ENCODE peak calls at places on chromosomes 13 and 19, in eight cellular contexts. C, D, J, Q, K, M, U and Z are unnamed samples.

GRCh38 chr19:40713939-40714338 is 2.7 kb downstream of the COQ8B start:
- DNase-seq in C (no peak), D (no peak), J (no peak), Q (no peak), K (no peak), M (no peak), U (no peak), Z (no peak)

GRCh38 chr13:113489171-113489548 is 1.4 kb downstream of the DCUN1D2 start:
- DNase-seq in C (no peak), D (no peak), J (no peak), Q (no peak), K (no peak), M (no peak), U (no peak), Z (no peak)

GRCh38 chr19:12872941-12873890 is 8.0 kb downstream of the DNASE2 start:
- DNase-seq in C (no peak), D (peak), J (peak), Q (peak), K (no peak), M (peak), U (peak), Z (no peak)

GRCh38 chr19:23075031-23075733 is 41.6 kb upstream of the ZNF730 start:
- DNase-seq in C (peak), D (no peak), J (no peak), Q (peak), K (peak), M (peak), U (no peak), Z (no peak)

GRCh38 chr19:28213476-28214082 is 999.4 kb downstream of the UQCRFS1 start:
- DNase-seq in C (no peak), D (no peak), J (no peak), Q (no peak), K (peak), M (no peak), U (no peak), Z (no peak)

GRCh38 chr13:62293081-62293480 is 877.4 kb upstream of the PCDH20 start:
- DNase-seq in C (no peak), D (no peak), J (no peak), Q (no peak), K (no peak), M (peak), U (no peak), Z (no peak)

GRCh38 chr19:54552913-54553310 is 20.7 kb upstream of the LILRA2 start:
- DNase-seq in C (no peak), D (no peak), J (no peak), Q (no peak), K (no peak), M (no peak), U (no peak), Z (no peak)

GRCh38 chr19:7349231-7349591 is 474 bp downstream of the ARHGEF18 start:
- DNase-seq in C (no peak), D (no peak), J (no peak), Q (no peak), K (no peak), M (no peak), U (no peak), Z (no peak)

GRCh38 chr13:20446900-20447299 is 78.8 kb downstream of the CRYL1 start:
- DNase-seq in C (no peak), D (no peak), J (no peak), Q (no peak), K (no peak), M (no peak), U (no peak), Z (no peak)

GRCh38 chr19:56108447-56109195 is 12.5 kb downstream of the ZNF787 start:
- DNase-seq in C (no peak), D (no peak), J (no peak), Q (no peak), K (no peak), M (peak), U (no peak), Z (no peak)

GRCh38 chr13:42041684-42042035 is 6.8 kb upstream of the DGKH start:
- DNase-seq in C (no peak), D (no peak), J (peak), Q (peak), K (peak), M (peak), U (no peak), Z (no peak)

GRCh38 chr13:98169331-98169730 is 7.7 kb downstream of the RNF113B start:
- DNase-seq in C (no peak), D (no peak), J (no peak), Q (no peak), K (no peak), M (no peak), U (no peak), Z (no peak)

GRCh38 chr13:101624981-101625380 is 172.5 kb downstream of the ITGBL1 start:
- DNase-seq in C (no peak), D (peak), J (no peak), Q (no peak), K (no peak), M (no peak), U (no peak), Z (no peak)

GRCh38 chr19:4866595-4867424 is 657 bp downstream of the PLIN3 start:
- DNase-seq in C (no peak), D (peak), J (peak), Q (peak), K (no peak), M (peak), U (no peak), Z (peak)

GRCh38 chr13:50400930-50401553 is 385.8 kb downstream of the KCNRG start:
- DNase-seq in C (peak), D (no peak), J (peak), Q (no peak), K (peak), M (peak), U (peak), Z (no peak)

GRCh38 chr13:109154546-109154945 is 525.1 kb downstream of the MYO16 start:
- DNase-seq in C (no peak), D (no peak), J (no peak), Q (no peak), K (no peak), M (peak), U (no peak), Z (no peak)

GRCh38 chr19:14343286-14343685 is 38.0 kb upstream of the ADGRE5 start:
- DNase-seq in C (no peak), D (no peak), J (no peak), Q (no peak), K (no peak), M (no peak), U (no peak), Z (no peak)

GRCh38 chr13:102913924-102914628 is 68.2 kb downstream of the ERCC5 start:
- DNase-seq in C (no peak), D (no peak), J (no peak), Q (no peak), K (no peak), M (peak), U (no peak), Z (no peak)

GRCh38 chr13:111511805-111512504 is 191.5 kb downstream of the TEX29 start:
- DNase-seq in C (no peak), D (no peak), J (no peak), Q (no peak), K (no peak), M (no peak), U (no peak), Z (no peak)

GRCh38 chr19:35088514-35088913 is 27.1 kb upstream of the FXYD3 start:
- DNase-seq in C (no peak), D (no peak), J (peak), Q (no peak), K (peak), M (peak), U (peak), Z (no peak)

GRCh38 chr13:97223711-97224461 is 1.8 kb downstream of the MBNL2 start:
- DNase-seq in C (peak), D (no peak), J (peak), Q (peak), K (peak), M (peak), U (peak), Z (peak)

GRCh38 chr13:24671367-24672117 is 8.7 kb upstream of the ATP12A start:
- DNase-seq in C (no peak), D (peak), J (peak), Q (no peak), K (peak), M (peak), U (peak), Z (no peak)

GRCh38 chr13:42656136-42656535 is 82.2 kb downstream of the TNFSF11 start:
- DNase-seq in C (no peak), D (no peak), J (no peak), Q (no peak), K (no peak), M (no peak), U (no peak), Z (no peak)

GRCh38 chr19:17109962-17110598 is 34.5 kb downstream of the MYO9B start:
- DNase-seq in C (peak), D (no peak), J (no peak), Q (peak), K (no peak), M (no peak), U (no peak), Z (peak)